ENCODE peak calls at places on chromosomes 2 and 18, in eight cellular contexts. N is A549, L is SK-N-SH, B is K562, R is Panc1, X is HCT116, P is HepG2, V is GM12878. O is an unnamed sample.

GRCh38 chr2:174797792-174798276 is 33.6 kb upstream of the CHRNA1 start:
- DNase-seq in R (no peak), P (no peak), N (no peak), X (no peak), B (no peak), V (no peak), L (no peak), O (no peak)

GRCh38 chr18:74652392-74652988 is 54.8 kb downstream of the ZNF407 start:
- DNase-seq in N (peak; percentile 22), P (peak; percentile 33), L (peak; percentile 47), R (peak; percentile 33), B (peak; percentile 32), X (peak; percentile 27), V (no peak), O (peak; percentile 72)

GRCh38 chr18:13313006-13313661 is 94.6 kb downstream of the LDLRAD4 start:
- DNase-seq in B (no peak), N (no peak), V (no peak), X (no peak), P (peak; percentile 67), L (no peak), R (no peak), O (no peak)

GRCh38 chr18:3605562-3606443 is 155.8 kb downstream of the TGIF1 start:
- DNase-seq in L (no peak), P (no peak), X (no peak), R (no peak), B (no peak), N (no peak), V (no peak), O (peak; percentile 42)

GRCh38 chr2:205403244-205403845 is 279.0 kb upstream of the NRP2 start:
- DNase-seq in R (no peak), P (no peak), L (no peak), N (no peak), V (no peak), B (no peak), X (no peak), O (no peak)

GRCh38 chr2:15984367-15985255 is 44.3 kb downstream of the MYCN start:
- DNase-seq in P (no peak), L (peak; percentile 87), R (no peak), X (no peak), V (no peak), N (no peak), B (no peak), O (peak; percentile 52)

GRCh38 chr2:219073413-219074129 is 12.8 kb upstream of the IHH start:
- DNase-seq in X (peak; percentile 55), R (peak; percentile 12), B (peak; percentile 51), N (peak; percentile 73), P (peak; percentile 80), V (no peak), L (peak; percentile 68), O (peak; percentile 98)

GRCh38 chr18:910247-910646 is 5.6 kb downstream of the ADCYAP1 start:
- DNase-seq in N (no peak), X (no peak), R (no peak), L (no peak), V (no peak), B (no peak), P (no peak), O (no peak)

GRCh38 chr2:234491897-234492296 is 5.0 kb downstream of the ARL4C start:
- DNase-seq in L (no peak), V (no peak), P (no peak), N (no peak), R (no peak), X (no peak), B (no peak), O (no peak)

DNA sequence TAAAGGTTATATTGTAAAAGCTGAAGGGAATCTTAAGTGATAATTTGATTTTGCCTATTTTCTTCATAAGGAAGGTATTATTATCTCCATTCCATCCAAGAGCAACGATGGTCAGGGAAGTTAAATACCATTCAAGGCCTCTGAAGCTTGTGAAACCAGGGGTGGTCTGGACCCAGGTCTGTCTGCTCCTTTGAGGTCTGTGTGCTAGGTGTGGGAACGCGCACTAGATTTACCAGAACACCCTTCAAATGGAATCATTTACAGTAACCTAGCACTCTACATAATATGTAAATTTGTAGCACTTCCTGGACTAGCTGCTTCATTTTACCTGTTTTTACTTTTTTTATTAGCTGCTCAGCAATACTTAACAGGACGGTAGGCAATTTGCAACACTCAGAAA is 6.4 kb upstream of the TRIB2 start:
- DNase-seq in R (no peak), L (no peak), P (no peak), B (no peak), N (no peak), X (no peak), V (no peak), O (no peak)
- H3K4me1 ChIP-seq in R (peaks cover 15% of the 10 kb centered on the region), L (peaks cover 17% of the 10 kb centered on the region), P (no peaks in the 10 kb centered on the region), B (peaks cover 3% of the 10 kb centered on the region), N (no peaks in the 10 kb centered on the region), X (peaks cover 14% of the 10 kb centered on the region), V (no peaks in the 10 kb centered on the region), O (peaks cover 11% of the 10 kb centered on the region)

GRCh38 chr2:160214461-160215055 is 14.5 kb upstream of the ITGB6 start:
- DNase-seq in X (no peak), R (no peak), V (no peak), B (no peak), P (peak; percentile 42), N (peak; percentile 86), L (no peak), O (no peak)
- H3K27ac ChIP-seq in X (no peak overlapping the region), R (peak overlapping the region; percentile 98), V (no peak overlapping the region), B (no peak overlapping the region), P (no peak overlapping the region), N (peak overlapping the region; percentile 87), L (peak overlapping the region; percentile 80), O (no peak overlapping the region)

GRCh38 chr18:36314754-36315153 is 17.2 kb downstream of the FHOD3 start:
- DNase-seq in B (no peak), N (peak; percentile 17), R (no peak), V (no peak), X (no peak), L (no peak), P (no peak), O (no peak)

GRCh38 chr18:36316246-36316645 is 18.7 kb downstream of the FHOD3 start:
- DNase-seq in V (no peak), X (no peak), P (no peak), R (no peak), B (no peak), L (no peak), N (no peak), O (no peak)

GRCh38 chr18:36312806-36313395 is 15.4 kb downstream of the FHOD3 start:
- DNase-seq in V (no peak), X (no peak), P (no peak), L (no peak), B (no peak), N (no peak), R (no peak), O (no peak)

GRCh38 chr18:36314098-36314497 is 16.6 kb downstream of the FHOD3 start:
- DNase-seq in N (no peak), P (no peak), V (no peak), X (no peak), R (no peak), L (no peak), B (no peak), O (no peak)

GRCh38 chr18:36315736-36316135 is 18.2 kb downstream of the FHOD3 start:
- DNase-seq in V (no peak), R (no peak), L (no peak), N (no peak), P (no peak), B (no peak), X (no peak), O (no peak)
- TF ChIP-seq REST in V (no peak), R (no peak), L (no peak), N (no peak), P (no peak), B (no peak), X (no peak), O (no peak)

DNA sequence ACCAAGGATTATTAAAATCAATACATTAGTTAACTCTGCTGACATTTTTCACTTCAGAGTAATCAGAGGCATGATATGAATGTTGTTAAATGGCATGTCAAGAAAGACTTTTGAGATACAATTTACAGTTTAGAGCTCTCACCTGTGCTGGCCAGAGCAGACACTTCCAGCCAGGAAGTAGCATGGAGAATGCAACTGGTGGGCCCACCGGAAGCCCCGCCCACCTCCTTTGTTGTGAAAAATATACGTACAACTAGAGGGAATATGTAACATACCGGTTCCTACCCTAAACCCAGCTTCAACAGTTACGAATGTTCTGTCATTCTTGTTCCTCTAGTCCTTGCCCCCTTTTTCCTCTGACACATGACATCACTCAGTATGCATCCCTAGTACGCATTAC is 70.3 kb upstream of the ITM2C start:
- DNase-seq in X (no peak), R (no peak), B (no peak), L (no peak), V (no peak), P (no peak), N (no peak), O (peak; percentile 42)
- H3K4me1 ChIP-seq in X (peaks cover 43% of the 10 kb centered on the region), R (peaks cover 19% of the 10 kb centered on the region), B (peaks cover 4% of the 10 kb centered on the region), L (peaks cover 31% of the 10 kb centered on the region), V (peaks cover 17% of the 10 kb centered on the region), P (no peaks in the 10 kb centered on the region), N (peaks cover 15% of the 10 kb centered on the region), O (peaks cover 20% of the 10 kb centered on the region)

GRCh38 chr2:237161239-237161638 is 75.5 kb downstream of the COPS8 start:
- DNase-seq in V (no peak), L (no peak), P (no peak), N (no peak), B (no peak), R (no peak), X (no peak), O (no peak)
- H3K27ac ChIP-seq in V (no peak overlapping the region), L (no peak overlapping the region), P (no peak overlapping the region), N (no peak overlapping the region), B (no peak overlapping the region), R (peak overlapping the region; percentile 20), X (no peak overlapping the region), O (no peak overlapping the region)

O was measured in GM23338.